ENCODE peak calls at places on chromosomes 1 and 21, in eight cellular contexts. Y, N, J, C, S, E, I and Q are unnamed samples.

GRCh38 chr1:210949039-210949438 is 184.9 kb downstream of the KCNH1 start:
- DNase-seq in Y (no peak), N (no peak), J (no peak), C (no peak), S (no peak), E (no peak), I (no peak), Q (no peak)

GRCh38 chr1:74583365-74583764 is 71.0 kb upstream of the LRRC53 start:
- DNase-seq in Y (no peak), N (no peak), J (no peak), C (no peak), S (no peak), E (no peak), I (no peak), Q (no peak)

GRCh38 chr1:213899413-213899812 is 88.4 kb upstream of the PROX1 start:
- DNase-seq in Y (no peak), N (no peak), J (peak), C (no peak), S (no peak), E (no peak), I (no peak), Q (no peak)

GRCh38 chr1:7447736-7448135 is 323.4 kb upstream of the VAMP3 start:
- DNase-seq in Y (no peak), N (no peak), J (no peak), C (no peak), S (no peak), E (no peak), I (no peak), Q (no peak)

GRCh38 chr1:36400825-36401601 is 3.3 kb upstream of the LSM10 start:
- DNase-seq in Y (peak), N (peak), J (peak), C (peak), S (peak), E (peak), I (peak), Q (peak)

GRCh38 chr21:43712268-43712942 is 6.5 kb upstream of the PDXK start:
- DNase-seq in Y (no peak), N (peak), J (no peak), C (peak), S (peak), E (peak), I (no peak), Q (peak)

GRCh38 chr1:41485605-41486004 is 1.1 kb upstream of the EDN2 start:
- DNase-seq in Y (no peak), N (no peak), J (peak), C (no peak), S (peak), E (peak), I (no peak), Q (peak)

GRCh38 chr1:84344286-84344685 is 42.8 kb downstream of the SAMD13 start:
- DNase-seq in Y (no peak), N (no peak), J (no peak), C (no peak), S (no peak), E (peak), I (no peak), Q (peak)

GRCh38 chr1:231315887-231316286 is 21.8 kb downstream of the EXOC8 start:
- DNase-seq in Y (peak), N (peak), J (peak), C (peak), S (peak), E (peak), I (no peak), Q (peak)

GRCh38 chr1:28518745-28519341 is 13.0 kb downstream of the RCC1 start:
- DNase-seq in Y (no peak), N (no peak), J (no peak), C (no peak), S (no peak), E (no peak), I (no peak), Q (no peak)

GRCh38 chr1:243407284-243408018 is 151.6 kb downstream of the SDCCAG8 start:
- DNase-seq in Y (no peak), N (no peak), J (peak), C (no peak), S (no peak), E (peak), I (no peak), Q (no peak)

GRCh38 chr1:212954514-212954913 is 4.2 kb downstream of the VASH2 start:
- DNase-seq in Y (no peak), N (no peak), J (no peak), C (no peak), S (no peak), E (no peak), I (no peak), Q (no peak)

DNA sequence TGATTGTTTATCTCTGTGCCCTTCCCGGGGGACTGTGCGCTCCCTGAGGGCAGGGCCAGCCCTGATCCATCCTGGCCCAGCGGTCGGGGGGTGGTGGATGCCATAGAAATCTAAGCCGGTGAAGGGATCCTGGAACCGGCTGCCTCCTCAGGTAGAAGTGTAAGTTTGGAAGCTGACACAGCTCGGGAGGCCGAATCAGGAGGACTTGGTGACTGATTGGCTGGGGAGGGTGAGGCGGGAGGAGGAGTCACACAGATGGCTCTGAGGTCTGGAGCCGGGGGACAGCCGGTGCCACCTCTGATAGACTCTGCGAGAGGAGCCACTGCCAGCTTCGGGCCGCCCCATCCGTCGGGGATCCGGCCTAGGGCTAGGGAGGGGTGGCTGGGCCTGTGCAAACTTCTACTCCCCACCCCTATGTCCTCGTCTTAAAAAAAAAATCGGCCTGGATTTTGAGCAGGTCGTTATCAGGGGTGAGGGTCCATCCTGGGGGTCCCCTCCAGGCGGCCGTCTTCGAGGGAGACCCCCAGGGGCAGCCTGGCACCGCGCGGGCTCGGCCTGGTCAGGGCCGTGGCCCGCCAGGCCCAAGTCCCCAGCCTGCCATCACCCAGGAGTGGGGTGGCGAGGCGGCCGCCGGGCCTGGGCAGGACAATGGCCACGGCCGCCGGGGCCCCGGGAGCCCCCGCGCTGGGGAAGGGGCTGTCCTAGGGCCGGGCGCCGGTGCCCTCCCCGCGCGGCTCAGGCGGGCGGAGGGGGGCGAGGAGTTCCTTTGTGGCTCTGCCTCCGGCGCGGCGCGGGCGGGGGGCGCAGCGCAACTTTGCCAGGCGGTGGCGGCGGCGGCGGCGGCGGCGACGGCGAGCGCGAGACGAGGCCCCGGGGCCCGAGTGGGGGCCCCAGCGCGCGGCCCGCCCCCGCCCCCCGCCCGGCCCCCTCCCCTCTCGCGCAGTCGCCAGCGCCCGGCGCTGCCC is 663 bp upstream of the ZNF362 start:
- DNase-seq in Y (no peak), N (peak), J (peak), C (peak), S (peak), E (peak), I (peak), Q (no peak)
- TF ChIP-seq POLR2A in Y (peak), N (peak), J (no peak), C (no peak), S (peak), E (no peak), I (peak), Q (no peak)

GRCh38 chr1:234962340-234962989 is 166.2 kb downstream of the TOMM20 start:
- DNase-seq in Y (no peak), N (no peak), J (no peak), C (no peak), S (no peak), E (peak), I (peak), Q (peak)
- TF ChIP-seq POLR2A in Y (no peak), N (no peak), J (no peak), C (no peak), S (no peak), E (no peak), I (no peak), Q (no peak)

GRCh38 chr1:86774305-86775304 is 70.2 kb downstream of the SH3GLB1 start:
- DNase-seq in Y (no peak), N (peak), J (peak), C (peak), S (peak), E (peak), I (peak), Q (peak)
- TF ChIP-seq POLR2A in Y (no peak), N (no peak), J (no peak), C (no peak), S (no peak), E (no peak), I (no peak), Q (no peak)

GRCh38 chr1:23368562-23369334 is 888 bp downstream of the ZNF436 start:
- DNase-seq in Y (peak), N (peak), J (peak), C (peak), S (peak), E (peak), I (peak), Q (peak)
- TF ChIP-seq POLR2A in Y (peak), N (peak), J (peak), C (no peak), S (peak), E (peak), I (peak), Q (peak)

DNA sequence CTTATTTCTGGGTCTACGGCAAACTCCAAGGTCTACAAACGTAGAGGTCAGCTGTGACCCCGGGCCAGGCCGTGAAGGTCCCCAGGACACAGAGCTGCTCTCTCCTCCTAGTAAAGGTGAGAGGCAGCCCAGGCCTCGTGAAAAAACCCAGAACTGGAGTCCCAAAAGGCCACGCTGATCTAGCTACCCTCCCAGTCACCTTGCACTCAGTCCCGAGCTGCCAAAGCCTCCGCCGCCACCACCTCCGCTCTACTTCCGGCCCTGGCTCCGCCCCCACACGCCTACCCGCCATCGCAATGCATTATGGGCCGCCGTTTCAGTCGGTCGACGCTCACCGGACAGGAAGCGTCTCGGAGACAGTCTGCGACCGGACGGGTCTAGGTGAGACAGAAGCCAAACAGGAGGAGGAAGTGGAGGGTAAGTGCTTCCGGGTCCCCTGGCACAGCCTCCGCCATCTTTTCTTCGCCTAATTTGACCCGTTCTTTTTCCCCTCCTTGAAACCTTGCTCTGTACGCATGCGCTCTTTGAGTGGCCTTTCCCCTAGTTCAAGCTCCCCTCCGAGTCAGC is at the start of the genes ATP5PF and GABPA:
- DNase-seq in Y (peak), N (peak), J (peak), C (peak), S (peak), E (peak), I (peak), Q (peak)
- TF ChIP-seq POLR2A in Y (peak), N (peak), J (peak), C (no peak), S (peak), E (peak), I (peak), Q (peak)